ENCODE peak calls at places on chromosomes 13 and 19, in six cellular contexts. One of them, this sample, is unnamed.

GRCh38 chr13:103134271-103134670 is 68.1 kb upstream of the SLC10A2 start:
- DNase-seq in IMR-90: no peak
- DNase-seq in neuronal stem cell: no peak
- DNase-seq in H1: no peak
- DNase-seq in H9: no peak
- DNase-seq in trophoblast cell: no peak
- DNase-seq in this sample: no peak

GRCh38 chr19:29639086-29639485 is 26.2 kb upstream of the PLEKHF1 start:
- DNase-seq in IMR-90: no peak
- DNase-seq in neuronal stem cell: no peak
- DNase-seq in H1: no peak
- DNase-seq in H9: no peak
- DNase-seq in trophoblast cell: no peak
- DNase-seq in this sample: no peak

GRCh38 chr19:370641-371330 is 26.2 kb upstream of the MIER2 start:
- DNase-seq in IMR-90: no peak
- DNase-seq in neuronal stem cell: no peak
- DNase-seq in H1: no peak
- DNase-seq in H9: no peak
- DNase-seq in trophoblast cell: no peak
- DNase-seq in this sample: no peak

GRCh38 chr19:46975011-46975917 is 44.4 kb upstream of the NPAS1 start:
- DNase-seq in IMR-90: no peak
- DNase-seq in neuronal stem cell: no peak
- DNase-seq in H1: no peak
- DNase-seq in H9: no peak
- DNase-seq in trophoblast cell: no peak
- DNase-seq in this sample: peak

GRCh38 chr19:409006-409514 is at the start of gene C2CD4C:
- DNase-seq in IMR-90: no peak
- DNase-seq in neuronal stem cell: no peak
- DNase-seq in H1: peak
- DNase-seq in H9: peak
- DNase-seq in trophoblast cell: no peak
- DNase-seq in this sample: peak

GRCh38 chr19:40134866-40135265 is 44.1 kb upstream of the ZNF780A start:
- DNase-seq in IMR-90: no peak
- DNase-seq in neuronal stem cell: no peak
- DNase-seq in H1: no peak
- DNase-seq in H9: no peak
- DNase-seq in trophoblast cell: no peak
- DNase-seq in this sample: no peak

GRCh38 chr13:59442946-59443345 is 720.8 kb downstream of the DIAPH3 start:
- DNase-seq in IMR-90: peak
- DNase-seq in neuronal stem cell: no peak
- DNase-seq in H1: no peak
- DNase-seq in H9: no peak
- DNase-seq in trophoblast cell: no peak
- DNase-seq in this sample: no peak

GRCh38 chr13:77580748-77581147 is 45.2 kb downstream of the SCEL start:
- DNase-seq in IMR-90: no peak
- DNase-seq in neuronal stem cell: no peak
- DNase-seq in H1: no peak
- DNase-seq in H9: no peak
- DNase-seq in trophoblast cell: no peak
- DNase-seq in this sample: no peak

GRCh38 chr19:17933414-17934129 is 757 bp downstream of the CCDC124 start:
- DNase-seq in IMR-90: peak
- DNase-seq in neuronal stem cell: no peak
- DNase-seq in H1: no peak
- DNase-seq in H9: no peak
- DNase-seq in trophoblast cell: peak
- DNase-seq in this sample: peak

GRCh38 chr19:50909240-50910070 is 1.7 kb downstream of the KLK4 start:
- DNase-seq in IMR-90: no peak
- DNase-seq in neuronal stem cell: peak
- DNase-seq in H1: peak
- DNase-seq in H9: peak
- DNase-seq in trophoblast cell: no peak
- DNase-seq in this sample: no peak

GRCh38 chr19:29878973-29879654 is 62.9 kb upstream of the URI1 start:
- DNase-seq in IMR-90: peak
- DNase-seq in neuronal stem cell: no peak
- DNase-seq in H1: no peak
- DNase-seq in H9: peak
- DNase-seq in trophoblast cell: no peak
- DNase-seq in this sample: no peak

GRCh38 chr19:46218160-46218559 is 11.4 kb upstream of the IGFL1 start:
- DNase-seq in IMR-90: peak
- DNase-seq in neuronal stem cell: peak
- DNase-seq in H1: peak
- DNase-seq in H9: peak
- DNase-seq in trophoblast cell: peak
- DNase-seq in this sample: peak

GRCh38 chr13:80306573-80306972 is 34.4 kb downstream of the SPRY2 start:
- DNase-seq in IMR-90: no peak
- DNase-seq in neuronal stem cell: no peak
- DNase-seq in H1: no peak
- DNase-seq in H9: no peak
- DNase-seq in trophoblast cell: no peak
- DNase-seq in this sample: no peak

GRCh38 chr19:2820112-2820702 is 539 bp downstream of the ZNF554 start:
- DNase-seq in IMR-90: no peak
- DNase-seq in neuronal stem cell: peak
- DNase-seq in H1: no peak
- DNase-seq in H9: peak
- DNase-seq in trophoblast cell: no peak
- DNase-seq in this sample: peak

GRCh38 chr19:7099597-7099921 is 30.1 kb downstream of the ZNF557 start:
- DNase-seq in IMR-90: no peak
- DNase-seq in neuronal stem cell: no peak
- DNase-seq in H1: no peak
- DNase-seq in H9: no peak
- DNase-seq in trophoblast cell: no peak
- DNase-seq in this sample: no peak

GRCh38 chr19:19227217-19227616 is 15.5 kb downstream of the NCAN start:
- DNase-seq in IMR-90: no peak
- DNase-seq in neuronal stem cell: no peak
- DNase-seq in H1: no peak
- DNase-seq in H9: no peak
- DNase-seq in trophoblast cell: no peak
- DNase-seq in this sample: no peak

GRCh38 chr19:2756477-2756876 is 16.7 kb upstream of the SLC39A3 start:
- DNase-seq in IMR-90: no peak
- DNase-seq in neuronal stem cell: no peak
- DNase-seq in H1: no peak
- DNase-seq in H9: no peak
- DNase-seq in trophoblast cell: no peak
- DNase-seq in this sample: no peak

GRCh38 chr19:8208119-8208709 is 956 bp upstream of the CERS4 start:
- DNase-seq in IMR-90: no peak
- DNase-seq in neuronal stem cell: no peak
- DNase-seq in H1: peak
- DNase-seq in H9: peak
- DNase-seq in trophoblast cell: no peak
- DNase-seq in this sample: no peak

GRCh38 chr13:55577082-55577846 is 1563.5 kb upstream of the PRR20A start:
- DNase-seq in IMR-90: no peak
- DNase-seq in neuronal stem cell: no peak
- DNase-seq in H1: no peak
- DNase-seq in H9: peak
- DNase-seq in trophoblast cell: no peak
- DNase-seq in this sample: no peak

GRCh38 chr13:113978741-113979481 is 5.0 kb upstream of the C13orf46 start:
- DNase-seq in IMR-90: no peak
- DNase-seq in neuronal stem cell: no peak
- DNase-seq in H1: no peak
- DNase-seq in H9: no peak
- DNase-seq in trophoblast cell: no peak
- DNase-seq in this sample: no peak

GRCh38 chr19:1401889-1402217 is 511 bp upstream of the GAMT start:
- DNase-seq in IMR-90: no peak
- DNase-seq in neuronal stem cell: no peak
- DNase-seq in H1: no peak
- DNase-seq in H9: no peak
- DNase-seq in trophoblast cell: no peak
- DNase-seq in this sample: no peak

GRCh38 chr13:72842991-72843390 is 61.1 kb downstream of the PIBF1 start:
- DNase-seq in IMR-90: no peak
- DNase-seq in neuronal stem cell: no peak
- DNase-seq in H1: no peak
- DNase-seq in H9: no peak
- DNase-seq in trophoblast cell: no peak
- DNase-seq in this sample: no peak

GRCh38 chr13:75761373-75761772 is 125.2 kb downstream of the LMO7 start:
- DNase-seq in IMR-90: no peak
- DNase-seq in neuronal stem cell: no peak
- DNase-seq in H1: no peak
- DNase-seq in H9: no peak
- DNase-seq in trophoblast cell: no peak
- DNase-seq in this sample: no peak

GRCh38 chr19:802888-803561 is 5.8 kb downstream of the PTBP1 start:
- DNase-seq in IMR-90: no peak
- DNase-seq in neuronal stem cell: no peak
- DNase-seq in H1: no peak
- DNase-seq in H9: peak
- DNase-seq in trophoblast cell: no peak
- DNase-seq in this sample: no peak

GRCh38 chr13:30078059-30078458 is 227.6 kb upstream of the UBL3 start:
- DNase-seq in IMR-90: no peak
- DNase-seq in neuronal stem cell: no peak
- DNase-seq in H1: peak
- DNase-seq in H9: no peak
- DNase-seq in trophoblast cell: no peak
- DNase-seq in this sample: no peak

DNA sequence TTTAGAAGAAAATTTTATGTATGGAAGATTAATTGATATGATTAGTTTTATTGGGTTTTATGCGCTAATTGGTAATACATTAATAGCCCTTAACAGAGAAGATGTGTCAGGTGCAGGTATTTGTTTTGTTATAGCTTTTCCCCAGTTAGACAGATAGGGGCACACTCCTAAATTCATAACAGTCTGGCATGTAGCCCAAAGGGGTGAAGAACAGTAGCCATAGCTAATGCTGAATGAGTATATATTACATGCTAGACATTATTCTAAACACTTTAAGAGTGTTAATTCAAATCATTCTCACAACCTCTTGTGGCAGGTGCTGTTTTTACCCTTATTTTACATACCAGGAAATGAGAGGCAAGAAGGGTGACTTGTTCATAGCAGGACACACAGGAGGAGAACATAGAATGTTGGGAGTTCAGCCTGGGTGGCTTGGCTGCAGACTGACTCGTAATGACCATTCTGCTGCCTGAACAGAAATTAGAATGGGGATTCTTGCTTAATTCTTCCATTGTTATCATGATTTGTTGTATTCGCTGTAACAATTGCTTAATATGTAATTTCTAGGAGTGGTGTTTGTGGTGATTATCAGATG is 20.1 kb downstream of the PCCA start:
- DNase-seq in IMR-90: peak
- DNase-seq in neuronal stem cell: no peak
- DNase-seq in H1: no peak
- DNase-seq in H9: no peak
- DNase-seq in trophoblast cell: no peak
- DNase-seq in this sample: no peak
- H4K91ac ChIP-seq in IMR-90: no peak
- H4K91ac ChIP-seq in neuronal stem cell: no peak
- H4K91ac ChIP-seq in H1: no peak
- H4K91ac ChIP-seq in H9: no peak
- H4K91ac ChIP-seq in trophoblast cell: no peak
- H4K91ac ChIP-seq in this sample: no peak

DNA sequence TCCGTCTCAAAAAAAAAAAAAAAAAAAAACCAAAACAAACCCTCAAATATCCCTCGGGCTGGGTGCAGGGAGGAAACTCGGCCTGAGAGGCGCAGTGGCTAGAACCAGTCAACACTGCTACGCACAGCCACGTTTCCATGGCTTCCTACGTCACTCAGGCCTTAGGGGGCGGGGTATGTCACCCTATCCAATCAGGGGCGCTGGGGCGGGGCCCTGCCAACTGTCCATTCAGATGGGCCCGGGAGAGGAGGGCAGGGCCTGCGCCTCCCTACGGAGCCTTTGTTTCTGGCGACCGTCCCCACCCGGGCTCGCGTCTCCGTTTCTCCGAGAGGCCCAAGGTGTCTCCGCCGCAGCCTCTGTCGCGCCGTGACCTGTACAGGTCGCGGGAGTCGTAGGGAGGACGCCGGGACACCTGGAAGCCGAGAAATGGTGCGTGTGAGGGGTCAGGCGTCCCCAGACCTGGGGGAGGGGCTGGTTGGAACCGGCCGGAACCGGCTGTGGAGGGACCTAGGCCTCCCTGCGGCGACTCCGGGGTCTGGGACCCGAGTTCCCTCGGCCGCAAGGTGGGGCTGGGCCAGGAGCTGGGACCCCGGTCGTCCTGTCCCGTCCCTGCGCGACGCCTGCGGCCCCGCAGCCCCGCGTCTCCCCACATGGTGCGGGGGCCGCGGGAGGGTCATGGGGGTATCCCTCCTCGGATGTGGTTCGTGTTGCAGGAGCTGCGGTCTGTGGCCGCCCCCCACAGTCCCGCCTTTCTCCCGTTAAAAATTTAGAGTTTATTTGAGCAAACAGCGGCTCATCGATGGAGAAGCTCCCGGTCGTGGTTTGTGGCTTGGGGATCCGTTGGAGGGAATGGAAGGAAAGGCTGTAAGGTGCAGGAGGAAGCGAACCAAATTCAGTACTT is at the start of gene ZNF627:
- DNase-seq in IMR-90: peak
- DNase-seq in neuronal stem cell: peak
- DNase-seq in H1: peak
- DNase-seq in H9: peak
- DNase-seq in trophoblast cell: peak
- DNase-seq in this sample: peak
- H3K23ac ChIP-seq in IMR-90: peak
- H3K23ac ChIP-seq in neuronal stem cell: peak
- H3K23ac ChIP-seq in H1: no peak
- H3K23ac ChIP-seq in H9: no peak
- H3K23ac ChIP-seq in trophoblast cell: no peak
- H3K23ac ChIP-seq in this sample: no peak

GRCh38 chr19:49272204-49272603 is 52.8 kb downstream of the SLC6A16 start:
- DNase-seq in IMR-90: peak
- DNase-seq in neuronal stem cell: no peak
- DNase-seq in H1: no peak
- DNase-seq in H9: no peak
- DNase-seq in trophoblast cell: no peak
- DNase-seq in this sample: no peak
- H4K91ac ChIP-seq in IMR-90: no peak
- H4K91ac ChIP-seq in neuronal stem cell: no peak
- H4K91ac ChIP-seq in H1: no peak
- H4K91ac ChIP-seq in H9: no peak
- H4K91ac ChIP-seq in trophoblast cell: no peak
- H4K91ac ChIP-seq in this sample: no peak

GRCh38 chr13:44415815-44416214 is 42.2 kb downstream of the SERP2 start:
- DNase-seq in IMR-90: no peak
- DNase-seq in neuronal stem cell: no peak
- DNase-seq in H1: no peak
- DNase-seq in H9: peak
- DNase-seq in trophoblast cell: no peak
- DNase-seq in this sample: no peak
- H3K23ac ChIP-seq in IMR-90: no peak
- H3K23ac ChIP-seq in neuronal stem cell: peak
- H3K23ac ChIP-seq in H1: no peak
- H3K23ac ChIP-seq in H9: no peak
- H3K23ac ChIP-seq in trophoblast cell: no peak
- H3K23ac ChIP-seq in this sample: no peak

This sample was measured in mesenchymal stem cell.